ENCODE peak calls at places on chromosomes 12 and 14, in eight cellular contexts. F, T, X, D, Z, M, Y and P are unnamed samples.

GRCh38 chr12:15289192-15289591 is 33.1 kb upstream of the PTPRO start:
- DNase-seq in F (peak; percentile 33), T (no peak), X (no peak), D (no peak), Z (no peak), M (peak; percentile 42), Y (no peak), P (no peak)

GRCh38 chr12:99063182-99063581 is 418.1 kb downstream of the APAF1 start:
- DNase-seq in F (no peak), T (no peak), X (no peak), D (no peak), Z (no peak), M (no peak), Y (no peak), P (no peak)

GRCh38 chr14:68824517-68825347 is 31.9 kb upstream of the ZFP36L1 start:
- DNase-seq in F (no peak), T (no peak), X (peak; percentile 68), D (peak; percentile 89), Z (peak; percentile 69), M (no peak), Y (peak; percentile 92), P (no peak)

GRCh38 chr14:72863216-72864006 is 30.5 kb downstream of the DPF3 start:
- DNase-seq in F (no peak), T (no peak), X (no peak), D (no peak), Z (no peak), M (no peak), Y (no peak), P (no peak)

GRCh38 chr14:89027097-89027740 is 202.8 kb downstream of the TTC8 start:
- DNase-seq in F (no peak), T (peak; percentile 57), X (no peak), D (peak; percentile 38), Z (peak; percentile 35), M (peak; percentile 36), Y (peak; percentile 69), P (peak; percentile 65)

GRCh38 chr12:116152268-116152667 is 125.2 kb downstream of the MED13L start:
- DNase-seq in F (peak; percentile 97), T (no peak), X (no peak), D (no peak), Z (peak; percentile 68), M (no peak), Y (no peak), P (no peak)

GRCh38 chr12:76927170-76927784 is 48.5 kb upstream of the CSRP2 start:
- DNase-seq in F (no peak), T (no peak), X (no peak), D (peak; percentile 18), Z (peak; percentile 58), M (peak; percentile 25), Y (no peak), P (no peak)

GRCh38 chr12:65972149-65972548 is 147.9 kb downstream of the HMGA2 start:
- DNase-seq in F (no peak), T (no peak), X (no peak), D (no peak), Z (no peak), M (no peak), Y (no peak), P (no peak)

GRCh38 chr12:79871621-79872020 is 63.3 kb downstream of the PPP1R12A start:
- DNase-seq in F (no peak), T (no peak), X (no peak), D (no peak), Z (no peak), M (no peak), Y (no peak), P (no peak)

GRCh38 chr12:132148368-132149045 is 4.2 kb downstream of the NOC4L start:
- DNase-seq in F (no peak), T (no peak), X (no peak), D (peak; percentile 8), Z (no peak), M (no peak), Y (no peak), P (no peak)

GRCh38 chr12:43336962-43337555 is 214.9 kb downstream of the ADAMTS20 start:
- DNase-seq in F (peak; percentile 27), T (no peak), X (no peak), D (no peak), Z (peak; percentile 70), M (peak; percentile 16), Y (no peak), P (no peak)

GRCh38 chr14:97976861-97977260 is 1179.7 kb downstream of the VRK1 start:
- DNase-seq in F (no peak), T (peak; percentile 27), X (no peak), D (peak; percentile 27), Z (no peak), M (no peak), Y (peak; percentile 40), P (no peak)

GRCh38 chr12:115752913-115753726 is 524.4 kb downstream of the MED13L start:
- DNase-seq in F (peak; percentile 50), T (no peak), X (no peak), D (no peak), Z (peak; percentile 87), M (peak; percentile 52), Y (no peak), P (no peak)

GRCh38 chr12:132354982-132355680 is 25.7 kb upstream of the GALNT9 start:
- DNase-seq in F (no peak), T (no peak), X (no peak), D (no peak), Z (no peak), M (no peak), Y (peak; percentile 40), P (no peak)

GRCh38 chr12:19227190-19227879 is 97.8 kb downstream of the PLEKHA5 start:
- DNase-seq in F (no peak), T (no peak), X (no peak), D (no peak), Z (no peak), M (no peak), Y (no peak), P (no peak)

GRCh38 chr12:58082996-58083395 is 141.6 kb downstream of the ATP23 start:
- DNase-seq in F (no peak), T (no peak), X (no peak), D (no peak), Z (no peak), M (no peak), Y (no peak), P (no peak)

GRCh38 chr12:108117163-108117849 is 11.8 kb upstream of the WSCD2 start:
- DNase-seq in F (no peak), T (no peak), X (no peak), D (no peak), Z (no peak), M (peak; percentile 61), Y (no peak), P (no peak)

DNA sequence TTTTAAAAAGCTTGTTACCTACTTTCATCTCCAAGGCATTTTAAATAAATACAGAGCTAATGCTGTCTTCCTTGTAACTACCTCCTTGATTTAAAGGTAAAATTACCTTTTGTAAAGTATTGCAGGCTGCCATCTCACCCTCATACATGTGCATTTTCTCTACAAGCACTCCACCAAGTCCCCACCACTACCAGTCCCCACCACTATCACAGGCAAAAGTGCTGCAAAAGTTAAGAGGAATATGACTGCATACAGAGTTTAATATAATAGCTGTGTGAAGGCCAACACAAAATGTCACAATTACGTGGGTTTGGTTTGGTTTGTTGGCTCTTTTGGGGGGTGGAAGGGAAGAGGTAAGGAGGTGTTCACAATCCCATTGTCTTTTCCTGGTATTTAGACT is 9.6 kb downstream of the SIX1 start:
- DNase-seq in F (no peak), T (no peak), X (no peak), D (no peak), Z (no peak), M (no peak), Y (no peak), P (no peak)
- H3K27me3 ChIP-seq in F (peaks cover 46% of the 10 kb centered on the region), T (peaks cover 33% of the 10 kb centered on the region), X (no peaks in the 10 kb centered on the region), D (peaks cover 100% of the 10 kb centered on the region), Z (peaks cover 39% of the 10 kb centered on the region), M (peaks cover 27% of the 10 kb centered on the region), Y (peaks cover 85% of the 10 kb centered on the region), P (peaks cover 70% of the 10 kb centered on the region)

GRCh38 chr12:124754949-124755800 is 108.5 kb downstream of the SCARB1 start:
- DNase-seq in F (peak; percentile 80), T (peak; percentile 22), X (no peak), D (peak; percentile 89), Z (peak; percentile 96), M (peak; percentile 72), Y (peak; percentile 94), P (no peak)

GRCh38 chr12:124753993-124754392 is 109.7 kb downstream of the SCARB1 start:
- DNase-seq in F (no peak), T (no peak), X (no peak), D (no peak), Z (no peak), M (no peak), Y (no peak), P (no peak)

GRCh38 chr12:124755801-124756148 is 107.9 kb downstream of the SCARB1 start:
- DNase-seq in F (no peak), T (no peak), X (no peak), D (no peak), Z (no peak), M (no peak), Y (no peak), P (no peak)

GRCh38 chr12:124753230-124753595 is 110.5 kb downstream of the SCARB1 start:
- DNase-seq in F (no peak), T (no peak), X (no peak), D (no peak), Z (no peak), M (no peak), Y (no peak), P (no peak)

GRCh38 chr12:124754491-124754890 is 109.2 kb downstream of the SCARB1 start:
- DNase-seq in F (no peak), T (no peak), X (no peak), D (no peak), Z (no peak), M (no peak), Y (no peak), P (no peak)
- H3K27me3 ChIP-seq in F (peaks cover 3% of the 10 kb centered on the region), T (no peaks in the 10 kb centered on the region), X (no peaks in the 10 kb centered on the region), D (no peaks in the 10 kb centered on the region), Z (peaks cover 17% of the 10 kb centered on the region), M (no peaks in the 10 kb centered on the region), Y (no peaks in the 10 kb centered on the region), P (no peaks in the 10 kb centered on the region)

GRCh38 chr14:99701260-99701659 is 17.2 kb downstream of the CYP46A1 start:
- DNase-seq in F (no peak), T (no peak), X (no peak), D (no peak), Z (no peak), M (no peak), Y (no peak), P (no peak)

GRCh38 chr14:99698642-99699041 is 14.5 kb downstream of the CYP46A1 start:
- DNase-seq in F (no peak), T (no peak), X (no peak), D (no peak), Z (no peak), M (no peak), Y (no peak), P (no peak)

GRCh38 chr14:99699861-99700260 is 15.8 kb downstream of the CYP46A1 start:
- DNase-seq in F (no peak), T (no peak), X (no peak), D (no peak), Z (no peak), M (no peak), Y (no peak), P (no peak)

GRCh38 chr14:99698236-99698635 is 14.1 kb downstream of the CYP46A1 start:
- DNase-seq in F (no peak), T (no peak), X (no peak), D (no peak), Z (no peak), M (no peak), Y (no peak), P (no peak)

GRCh38 chr14:99699071-99699760 is 15.1 kb downstream of the CYP46A1 start:
- DNase-seq in F (no peak), T (no peak), X (no peak), D (no peak), Z (no peak), M (no peak), Y (no peak), P (no peak)
- H3K27me3 ChIP-seq in F (no peaks in the 10 kb centered on the region), T (no peaks in the 10 kb centered on the region), X (no peaks in the 10 kb centered on the region), D (no peaks in the 10 kb centered on the region), Z (peaks cover 13% of the 10 kb centered on the region), M (no peaks in the 10 kb centered on the region), Y (no peaks in the 10 kb centered on the region), P (no peaks in the 10 kb centered on the region)

GRCh38 chr14:100160534-100160916 is 1.1 kb upstream of the DEGS2 start:
- DNase-seq in F (no peak), T (no peak), X (no peak), D (no peak), Z (no peak), M (no peak), Y (no peak), P (no peak)
- H3K27me3 ChIP-seq in F (peaks cover 25% of the 10 kb centered on the region), T (no peaks in the 10 kb centered on the region), X (no peaks in the 10 kb centered on the region), D (peaks cover 74% of the 10 kb centered on the region), Z (peaks cover 23% of the 10 kb centered on the region), M (peaks cover 5% of the 10 kb centered on the region), Y (peaks cover 33% of the 10 kb centered on the region), P (no peaks in the 10 kb centered on the region)